ENCODE peak calls at places on chromosomes 2 and 18, in four cellular contexts. U, D, A and R are unnamed samples.

GRCh38 chr2:188523901-188524300 is 232.2 kb downstream of the GULP1 start:
- DNase-seq in U (peak; percentile 31), A (no peak), D (peak; percentile 28), R (peak; percentile 55)

GRCh38 chr2:47568164-47568861 is 165.4 kb downstream of the MSH2 start:
- DNase-seq in D (no peak), A (no peak), U (no peak), R (no peak)

GRCh38 chr18:43978174-43978573 is 700.9 kb upstream of the SYT4 start:
- DNase-seq in A (no peak), U (no peak), D (no peak), R (no peak)

GRCh38 chr2:136917281-136917680 is 151.9 kb downstream of the THSD7B start:
- DNase-seq in D (no peak), U (no peak), A (no peak), R (no peak)

GRCh38 chr2:120771556-120772208 is 36.0 kb downstream of the GLI2 start:
- DNase-seq in D (peak; percentile 95), A (peak; percentile 48), U (peak; percentile 91), R (peak; percentile 83)

GRCh38 chr2:191115801-191116200 is 35.0 kb downstream of the STAT4 start:
- DNase-seq in D (peak; percentile 41), A (no peak), U (no peak), R (peak; percentile 8)

GRCh38 chr18:45447364-45448265 is 167.7 kb upstream of the SLC14A2 start:
- DNase-seq in D (no peak), U (no peak), A (no peak), R (no peak)

GRCh38 chr2:143937563-143938346 is 582.2 kb downstream of the ZEB2 start:
- DNase-seq in A (no peak), D (no peak), U (peak; percentile 53), R (no peak)

GRCh38 chr2:27096748-27097297 is 10.3 kb downstream of the KHK start:
- DNase-seq in A (no peak), D (no peak), U (no peak), R (no peak)

GRCh38 chr2:132779206-132779605 is 109.2 kb upstream of the LYPD1 start:
- DNase-seq in D (no peak), U (no peak), A (no peak), R (no peak)

GRCh38 chr2:32960647-32961403 is 14.1 kb downstream of the LTBP1 start:
- DNase-seq in U (no peak), D (no peak), A (no peak), R (no peak)

GRCh38 chr2:240232264-240232915 is 91.9 kb upstream of the OTOS start:
- DNase-seq in A (peak; percentile 40), U (no peak), D (no peak), R (no peak)

GRCh38 chr18:46622451-46622850 is 34.6 kb downstream of the LOXHD1 start:
- DNase-seq in U (no peak), A (no peak), D (no peak), R (no peak)

GRCh38 chr2:72539145-72539552 is 286.7 kb downstream of the EXOC6B start:
- DNase-seq in A (no peak), U (peak; percentile 6), D (peak; percentile 53), R (peak; percentile 83)

GRCh38 chr18:80154293-80154692 is 45.2 kb downstream of the ADNP2 start:
- DNase-seq in U (peak; percentile 36), D (peak; percentile 11), A (no peak), R (peak; percentile 46)

GRCh38 chr2:19020144-19021099 is 338.0 kb downstream of the OSR1 start:
- DNase-seq in U (no peak), A (no peak), D (no peak), R (no peak)

GRCh38 chr2:88252646-88253045 is 82.5 kb downstream of the THNSL2 start:
- DNase-seq in D (no peak), A (no peak), U (no peak), R (no peak)

GRCh38 chr18:36628435-36629094 is 200.2 kb downstream of the TPGS2 start:
- DNase-seq in U (peak; percentile 15), A (no peak), D (peak; percentile 87), R (peak; percentile 72)

GRCh38 chr2:69581774-69582581 is 61.6 kb downstream of the AAK1 start:
- DNase-seq in D (peak; percentile 58), U (no peak), A (peak; percentile 45), R (peak; percentile 64)

GRCh38 chr2:7041421-7041820 is 124.2 kb downstream of the RNF144A start:
- DNase-seq in U (no peak), D (no peak), A (no peak), R (no peak)

GRCh38 chr18:36828630-36829361 is at the start of the genes KIAA1328 and TPGS2:
- DNase-seq in U (peak; percentile 86), D (peak; percentile 81), A (peak; percentile 88), R (peak; percentile 89)

GRCh38 chr2:20443276-20443920 is 3.5 kb upstream of the RHOB start:
- DNase-seq in D (peak; percentile 57), U (peak; percentile 76), A (peak; percentile 43), R (peak; percentile 74)

GRCh38 chr18:57466745-57467144 is 31.6 kb downstream of the ONECUT2 start:
- DNase-seq in U (no peak), A (no peak), D (no peak), R (no peak)

GRCh38 chr2:48464264-48464663 is 65.7 kb upstream of the STON1 start:
- DNase-seq in D (no peak), U (no peak), A (no peak), R (no peak)

GRCh38 chr2:95272299-95272751 is 1.9 kb upstream of the PROM2 start:
- DNase-seq in U (no peak), D (no peak), A (no peak), R (no peak)

GRCh38 chr18:9565407-9565806 is 49.0 kb downstream of the PPP4R1 start:
- DNase-seq in A (no peak), D (no peak), U (no peak), R (no peak)

GRCh38 chr2:26630669-26631360 is 10.4 kb downstream of the CIB4 start:
- DNase-seq in U (no peak), A (no peak), D (peak; percentile 27), R (peak; percentile 10)

GRCh38 chr18:54558609-54559585 is 32.1 kb upstream of the DYNAP start:
- DNase-seq in D (peak; percentile 3), U (peak; percentile 12), A (no peak), R (peak; percentile 32)

GRCh38 chr2:167484875-167485274 is 596.6 kb downstream of the XIRP2 start:
- DNase-seq in D (no peak), A (no peak), U (no peak), R (no peak)

GRCh38 chr2:207311316-207312005 is 145.7 kb upstream of the KLF7 start:
- DNase-seq in A (peak; percentile 70), U (peak; percentile 100), D (peak; percentile 100), R (peak; percentile 99)

GRCh38 chr2:14866953-14867352 is 234.4 kb downstream of the LRATD1 start:
- DNase-seq in D (no peak), U (no peak), A (no peak), R (no peak)

GRCh38 chr2:37343537-37344434 is 644 bp upstream of the QPCT start:
- DNase-seq in A (peak; percentile 52), U (peak; percentile 46), D (peak; percentile 73), R (peak; percentile 71)

GRCh38 chr2:47173986-47174730 is 19.1 kb upstream of the STPG4 start:
- DNase-seq in U (no peak), A (no peak), D (no peak), R (no peak)

GRCh38 chr18:56085561-56085960 is 497.6 kb upstream of the TCF4 start:
- DNase-seq in D (peak; percentile 86), U (peak; percentile 90), A (no peak), R (peak; percentile 97)

GRCh38 chr2:237321746-237322145 is 92.2 kb downstream of the COL6A3 start:
- DNase-seq in U (no peak), A (no peak), D (no peak), R (no peak)

GRCh38 chr2:237320801-237321563 is 93.0 kb downstream of the COL6A3 start:
- DNase-seq in D (no peak), A (no peak), U (no peak), R (no peak)

GRCh38 chr2:237322564-237322963 is 91.4 kb downstream of the COL6A3 start:
- DNase-seq in A (no peak), D (no peak), U (no peak), R (no peak)

GRCh38 chr2:237319086-237319820 is 94.7 kb downstream of the COL6A3 start:
- DNase-seq in D (no peak), A (no peak), U (no peak), R (no peak)

DNA sequence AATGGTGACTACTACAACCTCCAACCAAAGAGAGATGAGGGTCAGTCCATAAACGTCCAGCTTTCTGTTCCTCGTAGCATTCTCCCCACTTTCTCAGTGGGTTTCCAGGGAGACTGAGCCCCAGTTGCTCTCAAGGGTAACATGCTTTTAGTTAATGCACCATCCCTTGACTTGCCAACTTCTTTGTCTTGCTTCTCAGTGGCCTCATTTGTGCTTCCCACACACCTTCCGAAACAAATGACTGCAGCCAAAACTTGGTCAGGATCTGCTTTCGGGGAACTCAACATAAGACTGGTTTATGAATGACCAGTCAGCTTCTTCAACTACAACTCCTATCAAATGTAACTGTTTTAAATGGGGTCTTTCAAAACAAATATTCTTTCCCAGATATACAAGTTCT is 94.1 kb downstream of the COL6A3 start:
- DNase-seq in D (no peak), A (no peak), U (no peak), R (no peak)
- TF ChIP-seq CTCF in D (no peak), A (no peak), U (no peak), R (no peak)

GRCh38 chr2:202339052-202339870 is 36.9 kb upstream of the BMPR2 start:
- DNase-seq in A (no peak), D (peak; percentile 66), U (peak; percentile 71), R (peak; percentile 44)

GRCh38 chr2:202337706-202338346 is 38.3 kb upstream of the BMPR2 start:
- DNase-seq in A (no peak), U (no peak), D (no peak), R (no peak)

GRCh38 chr2:202337133-202337532 is 39.0 kb upstream of the BMPR2 start:
- DNase-seq in A (no peak), U (no peak), D (no peak), R (no peak)

GRCh38 chr2:202335791-202336467 is 40.2 kb upstream of the BMPR2 start:
- DNase-seq in U (no peak), D (peak; percentile 70), A (no peak), R (peak; percentile 63)
- H3K4me3 ChIP-seq in U (no peak overlapping the region), D (no peak overlapping the region), A (no peak overlapping the region), R (no peak overlapping the region)

DNA sequence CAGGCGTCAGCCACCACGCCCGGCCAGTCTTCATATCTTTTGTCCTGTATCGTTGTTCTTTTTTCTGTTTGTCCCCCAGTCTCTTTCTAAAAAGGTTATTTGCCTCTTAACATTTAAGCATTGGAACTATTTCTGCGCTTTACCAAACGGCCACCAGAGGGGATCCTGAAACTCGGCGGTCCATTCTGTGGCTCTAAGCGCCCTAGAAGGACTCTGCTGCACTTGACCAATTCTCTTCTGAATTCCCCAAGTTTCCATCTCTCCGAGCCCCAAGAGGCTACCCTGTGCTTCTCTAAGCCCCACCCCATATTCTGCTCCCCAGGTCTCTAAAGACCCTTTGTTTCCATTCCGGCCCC is 33.1 kb upstream of the REG3G start:
- DNase-seq in A (no peak), D (no peak), U (no peak), R (peak; percentile 21)
- TF ChIP-seq CTCF in A (peak; percentile 34), D (peak; percentile 18), U (no peak), R (peak; percentile 37)

GRCh38 chr18:26470011-26470637 is 78.2 kb downstream of the KCTD1 start:
- DNase-seq in D (peak; percentile 73), A (no peak), U (peak; percentile 36), R (no peak)
- H3K4me3 ChIP-seq in D (no peak overlapping the region), A (no peak overlapping the region), U (no peak overlapping the region), R (no peak overlapping the region)